ENCODE peak calls at places on chromosomes 12 and 14, in six cellular contexts. G, K, B, W, P and H are unnamed samples.

GRCh38 chr12:11695321-11695720 is 45.8 kb downstream of the ETV6 start:
- DNase-seq in P (no peak), K (no peak), G (no peak), B (peak; percentile 86), W (peak; percentile 58), H (peak; percentile 65)

GRCh38 chr12:2895511-2895910 is 4.8 kb downstream of the TULP3 start:
- DNase-seq in G (no peak), B (peak; percentile 12), P (no peak), W (no peak), K (no peak), H (no peak)

GRCh38 chr12:21881950-21882349 is 59.3 kb downstream of the ABCC9 start:
- DNase-seq in P (no peak), B (peak; percentile 69), W (no peak), K (no peak), G (no peak), H (no peak)

GRCh38 chr14:99476864-99477263 is 3.8 kb downstream of the SETD3 start:
- DNase-seq in K (no peak), P (no peak), B (peak; percentile 26), W (peak; percentile 47), G (no peak), H (no peak)

GRCh38 chr12:30582943-30583342 is 112.7 kb downstream of the IPO8 start:
- DNase-seq in K (no peak), W (peak; percentile 2), B (peak; percentile 21), P (no peak), G (no peak), H (no peak)

GRCh38 chr14:100348779-100349708 is 25.9 kb downstream of the SLC25A47 start:
- DNase-seq in K (no peak), G (no peak), P (no peak), B (no peak), W (no peak), H (no peak)

GRCh38 chr12:121364657-121365265 is 12.6 kb upstream of the ANAPC5 start:
- DNase-seq in W (peak; percentile 8), K (no peak), G (no peak), B (peak; percentile 35), P (no peak), H (peak; percentile 41)

GRCh38 chr14:52873694-52874093 is 77.2 kb downstream of the FERMT2 start:
- DNase-seq in G (no peak), B (peak; percentile 90), K (no peak), P (no peak), W (peak; percentile 56), H (peak; percentile 53)

GRCh38 chr14:33432407-33433023 is 493.8 kb downstream of the NPAS3 start:
- DNase-seq in B (peak; percentile 56), W (peak; percentile 18), K (no peak), G (peak; percentile 41), P (no peak), H (peak; percentile 4)

GRCh38 chr12:28909291-28909690 is 239.8 kb upstream of the FAR2 start:
- DNase-seq in P (no peak), G (no peak), B (peak; percentile 45), K (no peak), W (peak; percentile 80), H (peak; percentile 76)

GRCh38 chr12:50572760-50573159 is 68.0 kb downstream of the DIP2B start:
- DNase-seq in B (no peak), W (no peak), P (no peak), K (no peak), G (no peak), H (no peak)

GRCh38 chr12:89351489-89352241 is 636 bp downstream of the DUSP6 start:
- DNase-seq in G (peak; percentile 58), B (peak; percentile 45), W (peak; percentile 35), K (peak; percentile 16), P (no peak), H (no peak)

GRCh38 chr12:7015555-7016370 is 2.5 kb downstream of the LPCAT3 start:
- DNase-seq in W (no peak), K (no peak), P (no peak), G (no peak), B (no peak), H (no peak)

GRCh38 chr14:88380405-88380804 is 5.1 kb upstream of the SPATA7 start:
- DNase-seq in G (peak; percentile 20), W (peak; percentile 5), P (no peak), K (no peak), B (peak; percentile 33), H (no peak)

GRCh38 chr12:126944684-126945083 is 1322.3 kb upstream of the TMEM132C start:
- DNase-seq in W (no peak), P (no peak), G (no peak), B (no peak), K (no peak), H (peak; percentile 4)

GRCh38 chr14:26128931-26129674 is 468.7 kb downstream of the NOVA1 start:
- DNase-seq in W (no peak), P (no peak), K (no peak), G (no peak), B (peak; percentile 70), H (no peak)

GRCh38 chr12:52506858-52507715 is 13.1 kb downstream of the KRT5 start:
- DNase-seq in W (peak; percentile 65), B (peak; percentile 70), K (no peak), P (no peak), G (peak; percentile 29), H (peak; percentile 36)

GRCh38 chr14:36661506-36662257 is at the start of gene PAX9:
- DNase-seq in W (peak; percentile 41), K (no peak), P (no peak), B (peak; percentile 46), G (peak; percentile 90), H (peak; percentile 75)

GRCh38 chr12:100403446-100403845 is 46.6 kb downstream of the SLC17A8 start:
- DNase-seq in P (no peak), W (no peak), K (no peak), B (peak; percentile 12), G (no peak), H (no peak)

GRCh38 chr12:32497864-32498263 is 98.5 kb downstream of the FGD4 start:
- DNase-seq in W (no peak), B (no peak), K (no peak), P (no peak), G (peak; percentile 39), H (no peak)

GRCh38 chr12:69875416-69875815 is 50.4 kb downstream of the MYRFL start:
- DNase-seq in P (no peak), B (no peak), W (no peak), G (no peak), K (no peak), H (no peak)

GRCh38 chr12:108430245-108430644 is 84.8 kb upstream of the FICD start:
- DNase-seq in P (no peak), W (peak; percentile 8), K (no peak), B (peak; percentile 4), G (no peak), H (no peak)

GRCh38 chr14:21268612-21269251 is 510 bp downstream of the HNRNPC start:
- DNase-seq in B (peak; percentile 67), K (no peak), G (peak; percentile 78), W (peak; percentile 65), P (no peak), H (no peak)

GRCh38 chr12:22600226-22600625 is 24.7 kb upstream of the ETNK1 start:
- DNase-seq in K (no peak), P (no peak), G (no peak), W (no peak), B (no peak), H (no peak)

GRCh38 chr14:53942970-53943750 is 13.5 kb downstream of the BMP4 start:
- DNase-seq in B (no peak), W (no peak), G (no peak), K (no peak), P (no peak), H (no peak)

GRCh38 chr14:65972346-65972745 is 513.8 kb upstream of the CCDC196 start:
- DNase-seq in B (peak; percentile 32), K (no peak), P (no peak), W (no peak), G (no peak), H (no peak)

GRCh38 chr12:96982671-96983070 is 75.6 kb downstream of the NEDD1 start:
- DNase-seq in G (no peak), B (no peak), K (no peak), P (no peak), W (no peak), H (no peak)

GRCh38 chr12:130438243-130438620 is 100.5 kb downstream of the PIWIL1 start:
- DNase-seq in B (no peak), G (no peak), W (no peak), K (no peak), P (no peak), H (no peak)

GRCh38 chr12:77099799-77100198 is 34.4 kb upstream of the E2F7 start:
- DNase-seq in G (no peak), P (no peak), W (no peak), K (no peak), B (peak; percentile 59), H (no peak)